ENCODE peak calls at places on chromosomes 2 and 18, in nine cellular contexts. One of them, this sample, is unnamed.

GRCh38 chr2:21787931-21788330 is 664.2 kb downstream of the TDRD15 start:
- DNase-seq in stomach: no peak
- DNase-seq in endothelial cell of umbilical vein: no peak
- DNase-seq in HL-60: no peak
- DNase-seq in prostate gland: no peak
- DNase-seq in HCT116: no peak
- DNase-seq in SK-N-SH: no peak
- DNase-seq in GM12878: no peak
- DNase-seq in breast epithelium: no peak
- DNase-seq in this sample: no peak

GRCh38 chr2:175446201-175446600 is 264.7 kb upstream of the ATP5MC3 start:
- DNase-seq in stomach: no peak
- DNase-seq in endothelial cell of umbilical vein: no peak
- DNase-seq in HL-60: no peak
- DNase-seq in prostate gland: no peak
- DNase-seq in HCT116: no peak
- DNase-seq in SK-N-SH: no peak
- DNase-seq in GM12878: no peak
- DNase-seq in breast epithelium: no peak
- DNase-seq in this sample: no peak

GRCh38 chr2:98378901-98379300 is 32.6 kb downstream of the CNGA3 start:
- DNase-seq in stomach: no peak
- DNase-seq in endothelial cell of umbilical vein: peak; percentile 10
- DNase-seq in HL-60: no peak
- DNase-seq in prostate gland: no peak
- DNase-seq in HCT116: no peak
- DNase-seq in SK-N-SH: no peak
- DNase-seq in GM12878: no peak
- DNase-seq in breast epithelium: peak; percentile 70
- DNase-seq in this sample: no peak

GRCh38 chr2:119227346-119227745 is 3.7 kb downstream of the STEAP3 start:
- DNase-seq in stomach: no peak
- DNase-seq in endothelial cell of umbilical vein: no peak
- DNase-seq in HL-60: no peak
- DNase-seq in prostate gland: no peak
- DNase-seq in HCT116: no peak
- DNase-seq in SK-N-SH: no peak
- DNase-seq in GM12878: no peak
- DNase-seq in breast epithelium: no peak
- DNase-seq in this sample: no peak

GRCh38 chr2:85734942-85735608 is 18.7 kb upstream of the ATOH8 start:
- DNase-seq in stomach: no peak
- DNase-seq in endothelial cell of umbilical vein: peak; percentile 54
- DNase-seq in HL-60: no peak
- DNase-seq in prostate gland: no peak
- DNase-seq in HCT116: no peak
- DNase-seq in SK-N-SH: no peak
- DNase-seq in GM12878: no peak
- DNase-seq in breast epithelium: no peak
- DNase-seq in this sample: no peak

GRCh38 chr2:119765404-119766002 is 5.8 kb downstream of the PTPN4 start:
- DNase-seq in stomach: no peak
- DNase-seq in endothelial cell of umbilical vein: no peak
- DNase-seq in HL-60: no peak
- DNase-seq in prostate gland: no peak
- DNase-seq in HCT116: no peak
- DNase-seq in SK-N-SH: no peak
- DNase-seq in GM12878: no peak
- DNase-seq in breast epithelium: no peak
- DNase-seq in this sample: no peak

GRCh38 chr2:201918981-201919380 is 112.6 kb downstream of the CDK15 start:
- DNase-seq in stomach: no peak
- DNase-seq in endothelial cell of umbilical vein: no peak
- DNase-seq in HL-60: no peak
- DNase-seq in prostate gland: no peak
- DNase-seq in HCT116: no peak
- DNase-seq in SK-N-SH: no peak
- DNase-seq in GM12878: no peak
- DNase-seq in breast epithelium: no peak
- DNase-seq in this sample: no peak

GRCh38 chr18:33960393-33960792 is 264.3 kb downstream of the NOL4 start:
- DNase-seq in stomach: no peak
- DNase-seq in endothelial cell of umbilical vein: no peak
- DNase-seq in HL-60: no peak
- DNase-seq in prostate gland: no peak
- DNase-seq in HCT116: no peak
- DNase-seq in SK-N-SH: no peak
- DNase-seq in GM12878: no peak
- DNase-seq in breast epithelium: no peak
- DNase-seq in this sample: no peak

GRCh38 chr2:202034249-202035088 is 814 bp downstream of the FZD7 start:
- DNase-seq in stomach: no peak
- DNase-seq in endothelial cell of umbilical vein: peak; percentile 25
- DNase-seq in HL-60: peak; percentile 26
- DNase-seq in prostate gland: peak; percentile 30
- DNase-seq in HCT116: no peak
- DNase-seq in SK-N-SH: peak; percentile 75
- DNase-seq in GM12878: no peak
- DNase-seq in breast epithelium: no peak
- DNase-seq in this sample: no peak

GRCh38 chr2:178173657-178174056 is 20.7 kb upstream of the OSBPL6 start:
- DNase-seq in stomach: no peak
- DNase-seq in endothelial cell of umbilical vein: no peak
- DNase-seq in HL-60: no peak
- DNase-seq in prostate gland: no peak
- DNase-seq in HCT116: no peak
- DNase-seq in SK-N-SH: no peak
- DNase-seq in GM12878: no peak
- DNase-seq in breast epithelium: no peak
- DNase-seq in this sample: no peak

GRCh38 chr2:187302146-187302545 is 145.9 kb downstream of the CALCRL start:
- DNase-seq in stomach: no peak
- DNase-seq in endothelial cell of umbilical vein: peak; percentile 82
- DNase-seq in HL-60: no peak
- DNase-seq in prostate gland: no peak
- DNase-seq in HCT116: no peak
- DNase-seq in SK-N-SH: no peak
- DNase-seq in GM12878: no peak
- DNase-seq in breast epithelium: no peak
- DNase-seq in this sample: no peak

GRCh38 chr2:100197643-100198153 is 55.3 kb upstream of the AFF3 start:
- DNase-seq in stomach: peak; percentile 80
- DNase-seq in endothelial cell of umbilical vein: peak; percentile 66
- DNase-seq in HL-60: no peak
- DNase-seq in prostate gland: peak; percentile 72
- DNase-seq in HCT116: no peak
- DNase-seq in SK-N-SH: peak; percentile 83
- DNase-seq in GM12878: no peak
- DNase-seq in breast epithelium: peak; percentile 58
- DNase-seq in this sample: no peak

GRCh38 chr18:74395630-74396251 is 61.4 kb downstream of the DIPK1C start:
- DNase-seq in stomach: no peak
- DNase-seq in endothelial cell of umbilical vein: no peak
- DNase-seq in HL-60: no peak
- DNase-seq in prostate gland: no peak
- DNase-seq in HCT116: no peak
- DNase-seq in SK-N-SH: no peak
- DNase-seq in GM12878: no peak
- DNase-seq in breast epithelium: no peak
- DNase-seq in this sample: no peak

GRCh38 chr2:164458801-164459200 is 162.5 kb downstream of the GRB14 start:
- DNase-seq in stomach: no peak
- DNase-seq in endothelial cell of umbilical vein: no peak
- DNase-seq in HL-60: no peak
- DNase-seq in prostate gland: no peak
- DNase-seq in HCT116: no peak
- DNase-seq in SK-N-SH: peak; percentile 44
- DNase-seq in GM12878: no peak
- DNase-seq in breast epithelium: no peak
- DNase-seq in this sample: no peak

GRCh38 chr2:83365476-83365875 is 1093.6 kb downstream of the SUCLG1 start:
- DNase-seq in stomach: no peak
- DNase-seq in endothelial cell of umbilical vein: no peak
- DNase-seq in HL-60: no peak
- DNase-seq in prostate gland: no peak
- DNase-seq in HCT116: no peak
- DNase-seq in SK-N-SH: no peak
- DNase-seq in GM12878: no peak
- DNase-seq in breast epithelium: no peak
- DNase-seq in this sample: no peak

GRCh38 chr18:62388855-62389760 is 64.0 kb downstream of the TNFRSF11A start:
- DNase-seq in stomach: no peak
- DNase-seq in endothelial cell of umbilical vein: no peak
- DNase-seq in HL-60: no peak
- DNase-seq in prostate gland: no peak
- DNase-seq in HCT116: no peak
- DNase-seq in SK-N-SH: no peak
- DNase-seq in GM12878: no peak
- DNase-seq in breast epithelium: no peak
- DNase-seq in this sample: no peak

GRCh38 chr2:168730391-168730790 is 72.0 kb upstream of the NOSTRIN start:
- DNase-seq in stomach: no peak
- DNase-seq in endothelial cell of umbilical vein: no peak
- DNase-seq in HL-60: no peak
- DNase-seq in prostate gland: no peak
- DNase-seq in HCT116: no peak
- DNase-seq in SK-N-SH: no peak
- DNase-seq in GM12878: no peak
- DNase-seq in breast epithelium: no peak
- DNase-seq in this sample: no peak

GRCh38 chr2:12456293-12457151 is 260.2 kb upstream of the TRIB2 start:
- DNase-seq in stomach: peak; percentile 88
- DNase-seq in endothelial cell of umbilical vein: peak; percentile 58
- DNase-seq in HL-60: peak; percentile 99
- DNase-seq in prostate gland: peak; percentile 88
- DNase-seq in HCT116: peak; percentile 48
- DNase-seq in SK-N-SH: no peak
- DNase-seq in GM12878: peak; percentile 3
- DNase-seq in breast epithelium: peak; percentile 91
- DNase-seq in this sample: peak; percentile 76

GRCh38 chr2:17835511-17835910 is 19.3 kb downstream of the MSGN1 start:
- DNase-seq in stomach: no peak
- DNase-seq in endothelial cell of umbilical vein: no peak
- DNase-seq in HL-60: no peak
- DNase-seq in prostate gland: no peak
- DNase-seq in HCT116: no peak
- DNase-seq in SK-N-SH: no peak
- DNase-seq in GM12878: no peak
- DNase-seq in breast epithelium: no peak
- DNase-seq in this sample: no peak

GRCh38 chr2:11746807-11747459 is 501 bp downstream of the LPIN1 start:
- DNase-seq in stomach: peak; percentile 41
- DNase-seq in endothelial cell of umbilical vein: peak; percentile 51
- DNase-seq in HL-60: no peak
- DNase-seq in prostate gland: peak; percentile 31
- DNase-seq in HCT116: no peak
- DNase-seq in SK-N-SH: peak; percentile 60
- DNase-seq in GM12878: no peak
- DNase-seq in breast epithelium: no peak
- DNase-seq in this sample: no peak

GRCh38 chr18:78767648-78768071 is 212.0 kb upstream of the SALL3 start:
- DNase-seq in stomach: no peak
- DNase-seq in endothelial cell of umbilical vein: no peak
- DNase-seq in HL-60: no peak
- DNase-seq in prostate gland: no peak
- DNase-seq in HCT116: no peak
- DNase-seq in SK-N-SH: no peak
- DNase-seq in GM12878: no peak
- DNase-seq in breast epithelium: peak; percentile 5
- DNase-seq in this sample: no peak

GRCh38 chr2:168034586-168034985 is 212.8 kb downstream of the STK39 start:
- DNase-seq in stomach: no peak
- DNase-seq in endothelial cell of umbilical vein: no peak
- DNase-seq in HL-60: no peak
- DNase-seq in prostate gland: no peak
- DNase-seq in HCT116: no peak
- DNase-seq in SK-N-SH: no peak
- DNase-seq in GM12878: no peak
- DNase-seq in breast epithelium: no peak
- DNase-seq in this sample: no peak

DNA sequence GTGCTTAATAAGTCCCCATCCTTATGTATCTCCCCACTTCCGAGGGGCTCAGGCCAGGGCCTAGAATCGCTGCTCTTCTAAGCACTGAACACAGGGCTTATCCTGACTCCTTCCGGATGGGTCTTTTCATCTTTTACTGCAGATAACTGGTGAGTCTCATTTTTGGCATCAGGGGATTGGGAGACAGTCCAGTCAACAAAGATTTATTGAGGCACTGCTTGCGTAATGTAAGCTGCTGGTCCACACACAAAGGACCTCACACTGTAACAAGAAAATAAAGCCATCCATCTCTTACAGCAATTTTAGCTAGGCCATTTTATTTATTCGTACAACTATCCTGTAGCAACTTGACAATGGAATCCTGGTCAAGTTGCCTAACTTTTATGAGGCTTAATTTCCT is 600.5 kb downstream of the CNTNAP5 start:
- DNase-seq in stomach: no peak
- DNase-seq in endothelial cell of umbilical vein: no peak
- DNase-seq in HL-60: no peak
- DNase-seq in prostate gland: no peak
- DNase-seq in HCT116: no peak
- DNase-seq in SK-N-SH: no peak
- DNase-seq in GM12878: no peak
- DNase-seq in breast epithelium: no peak
- DNase-seq in this sample: no peak
- TF ChIP-seq POLR2AphosphoS5 in stomach: no peak
- TF ChIP-seq POLR2AphosphoS5 in endothelial cell of umbilical vein: no peak
- TF ChIP-seq POLR2AphosphoS5 in HL-60: no peak
- TF ChIP-seq POLR2AphosphoS5 in prostate gland: no peak
- TF ChIP-seq POLR2AphosphoS5 in HCT116: no peak
- TF ChIP-seq POLR2AphosphoS5 in SK-N-SH: no peak
- TF ChIP-seq POLR2AphosphoS5 in GM12878: no peak
- TF ChIP-seq POLR2AphosphoS5 in breast epithelium: no peak
- TF ChIP-seq POLR2AphosphoS5 in this sample: no peak

GRCh38 chr18:4107049-4107459 is 348.1 kb downstream of the DLGAP1 start:
- DNase-seq in stomach: no peak
- DNase-seq in endothelial cell of umbilical vein: no peak
- DNase-seq in HL-60: no peak
- DNase-seq in prostate gland: no peak
- DNase-seq in HCT116: no peak
- DNase-seq in SK-N-SH: no peak
- DNase-seq in GM12878: no peak
- DNase-seq in breast epithelium: no peak
- DNase-seq in this sample: no peak
- H3K4me3 ChIP-seq in stomach: no peak overlapping the region
- H3K4me3 ChIP-seq in endothelial cell of umbilical vein: no peak overlapping the region
- H3K4me3 ChIP-seq in HL-60: no peak overlapping the region
- H3K4me3 ChIP-seq in prostate gland: no peak overlapping the region
- H3K4me3 ChIP-seq in HCT116: no peak overlapping the region
- H3K4me3 ChIP-seq in SK-N-SH: peak overlapping the region; percentile 30
- H3K4me3 ChIP-seq in GM12878: no peak overlapping the region
- H3K4me3 ChIP-seq in breast epithelium: no peak overlapping the region
- H3K4me3 ChIP-seq in this sample: no peak overlapping the region

GRCh38 chr18:80044072-80044471 is 9.8 kb downstream of the RBFA start:
- DNase-seq in stomach: no peak
- DNase-seq in endothelial cell of umbilical vein: no peak
- DNase-seq in HL-60: no peak
- DNase-seq in prostate gland: no peak
- DNase-seq in HCT116: no peak
- DNase-seq in SK-N-SH: no peak
- DNase-seq in GM12878: no peak
- DNase-seq in breast epithelium: no peak
- DNase-seq in this sample: no peak
- TF ChIP-seq POLR2AphosphoS5 in stomach: no peak
- TF ChIP-seq POLR2AphosphoS5 in endothelial cell of umbilical vein: no peak
- TF ChIP-seq POLR2AphosphoS5 in HL-60: no peak
- TF ChIP-seq POLR2AphosphoS5 in prostate gland: no peak
- TF ChIP-seq POLR2AphosphoS5 in HCT116: no peak
- TF ChIP-seq POLR2AphosphoS5 in SK-N-SH: no peak
- TF ChIP-seq POLR2AphosphoS5 in GM12878: no peak
- TF ChIP-seq POLR2AphosphoS5 in breast epithelium: no peak
- TF ChIP-seq POLR2AphosphoS5 in this sample: no peak

GRCh38 chr2:45904931-45905642 is 253.6 kb downstream of the PRKCE start:
- DNase-seq in stomach: no peak
- DNase-seq in endothelial cell of umbilical vein: no peak
- DNase-seq in HL-60: no peak
- DNase-seq in prostate gland: no peak
- DNase-seq in HCT116: no peak
- DNase-seq in SK-N-SH: no peak
- DNase-seq in GM12878: no peak
- DNase-seq in breast epithelium: peak; percentile 78
- DNase-seq in this sample: no peak
- H3K4me3 ChIP-seq in stomach: no peak overlapping the region
- H3K4me3 ChIP-seq in endothelial cell of umbilical vein: no peak overlapping the region
- H3K4me3 ChIP-seq in HL-60: no peak overlapping the region
- H3K4me3 ChIP-seq in prostate gland: no peak overlapping the region
- H3K4me3 ChIP-seq in HCT116: no peak overlapping the region
- H3K4me3 ChIP-seq in SK-N-SH: no peak overlapping the region
- H3K4me3 ChIP-seq in GM12878: no peak overlapping the region
- H3K4me3 ChIP-seq in breast epithelium: no peak overlapping the region
- H3K4me3 ChIP-seq in this sample: no peak overlapping the region

This sample was measured in SK-N-MC.